ENCODE peak calls at places on chromosomes 5 and 9, in ten cellular contexts. One of them, this sample, is unnamed.

GRCh38 chr5:151469992-151470391 is 22.6 kb downstream of the SLC36A1 start:
- DNase-seq in foreskin fibroblast: no peak
- DNase-seq in GM23248: no peak
- DNase-seq in cortex of kidney: no peak
- DNase-seq in NCI-H1694: no peak
- DNase-seq in CD4-positive, alpha-beta T cell: no peak
- DNase-seq in heart left ventricle: no peak
- DNase-seq in astrocyte of the cerebellum: no peak
- DNase-seq in uterus: no peak
- DNase-seq in aorta: no peak
- DNase-seq in this sample: no peak

GRCh38 chr5:28403846-28404245 is 1365.5 kb upstream of the CDH9 start:
- DNase-seq in foreskin fibroblast: no peak
- DNase-seq in GM23248: no peak
- DNase-seq in cortex of kidney: no peak
- DNase-seq in NCI-H1694: no peak
- DNase-seq in CD4-positive, alpha-beta T cell: no peak
- DNase-seq in heart left ventricle: no peak
- DNase-seq in astrocyte of the cerebellum: peak; percentile 53
- DNase-seq in uterus: no peak
- DNase-seq in aorta: no peak
- DNase-seq in this sample: no peak

GRCh38 chr5:123285122-123286011 is 137.8 kb downstream of the CEP120 start:
- DNase-seq in foreskin fibroblast: peak; percentile 69
- DNase-seq in GM23248: peak; percentile 41
- DNase-seq in cortex of kidney: no peak
- DNase-seq in NCI-H1694: no peak
- DNase-seq in CD4-positive, alpha-beta T cell: no peak
- DNase-seq in heart left ventricle: no peak
- DNase-seq in astrocyte of the cerebellum: no peak
- DNase-seq in uterus: peak; percentile 43
- DNase-seq in aorta: peak; percentile 80
- DNase-seq in this sample: no peak

GRCh38 chr5:52453176-52453575 is 334.5 kb upstream of the ITGA1 start:
- DNase-seq in foreskin fibroblast: no peak
- DNase-seq in GM23248: no peak
- DNase-seq in cortex of kidney: no peak
- DNase-seq in NCI-H1694: no peak
- DNase-seq in CD4-positive, alpha-beta T cell: no peak
- DNase-seq in heart left ventricle: no peak
- DNase-seq in astrocyte of the cerebellum: no peak
- DNase-seq in uterus: no peak
- DNase-seq in aorta: no peak
- DNase-seq in this sample: no peak

GRCh38 chr9:1058826-1059225 is 8.7 kb downstream of the DMRT2 start:
- DNase-seq in foreskin fibroblast: peak; percentile 11
- DNase-seq in GM23248: peak; percentile 37
- DNase-seq in cortex of kidney: no peak
- DNase-seq in NCI-H1694: no peak
- DNase-seq in CD4-positive, alpha-beta T cell: no peak
- DNase-seq in heart left ventricle: no peak
- DNase-seq in astrocyte of the cerebellum: no peak
- DNase-seq in uterus: no peak
- DNase-seq in aorta: no peak
- DNase-seq in this sample: no peak

GRCh38 chr9:129225815-129226214 is 47.8 kb upstream of the IER5L start:
- DNase-seq in foreskin fibroblast: peak; percentile 49
- DNase-seq in GM23248: peak; percentile 48
- DNase-seq in cortex of kidney: no peak
- DNase-seq in NCI-H1694: no peak
- DNase-seq in CD4-positive, alpha-beta T cell: peak; percentile 43
- DNase-seq in heart left ventricle: peak; percentile 88
- DNase-seq in astrocyte of the cerebellum: peak; percentile 35
- DNase-seq in uterus: peak; percentile 81
- DNase-seq in aorta: no peak
- DNase-seq in this sample: no peak

GRCh38 chr5:54288568-54289217 is 21.7 kb downstream of the ARL15 start:
- DNase-seq in foreskin fibroblast: no peak
- DNase-seq in GM23248: no peak
- DNase-seq in cortex of kidney: no peak
- DNase-seq in NCI-H1694: no peak
- DNase-seq in CD4-positive, alpha-beta T cell: no peak
- DNase-seq in heart left ventricle: no peak
- DNase-seq in astrocyte of the cerebellum: no peak
- DNase-seq in uterus: no peak
- DNase-seq in aorta: no peak
- DNase-seq in this sample: no peak

GRCh38 chr9:5671711-5672353 is 42.9 kb downstream of the RIC1 start:
- DNase-seq in foreskin fibroblast: no peak
- DNase-seq in GM23248: no peak
- DNase-seq in cortex of kidney: no peak
- DNase-seq in NCI-H1694: no peak
- DNase-seq in CD4-positive, alpha-beta T cell: no peak
- DNase-seq in heart left ventricle: no peak
- DNase-seq in astrocyte of the cerebellum: peak; percentile 46
- DNase-seq in uterus: no peak
- DNase-seq in aorta: no peak
- DNase-seq in this sample: no peak

GRCh38 chr5:172648008-172648359 is 6.9 kb downstream of the NEURL1B start:
- DNase-seq in foreskin fibroblast: no peak
- DNase-seq in GM23248: no peak
- DNase-seq in cortex of kidney: no peak
- DNase-seq in NCI-H1694: no peak
- DNase-seq in CD4-positive, alpha-beta T cell: no peak
- DNase-seq in heart left ventricle: no peak
- DNase-seq in astrocyte of the cerebellum: no peak
- DNase-seq in uterus: no peak
- DNase-seq in aorta: peak; percentile 51
- DNase-seq in this sample: no peak

GRCh38 chr9:93205045-93205768 is 21.3 kb downstream of the WNK2 start:
- DNase-seq in foreskin fibroblast: no peak
- DNase-seq in GM23248: peak; percentile 35
- DNase-seq in cortex of kidney: no peak
- DNase-seq in NCI-H1694: no peak
- DNase-seq in CD4-positive, alpha-beta T cell: no peak
- DNase-seq in heart left ventricle: peak; percentile 89
- DNase-seq in astrocyte of the cerebellum: no peak
- DNase-seq in uterus: peak; percentile 62
- DNase-seq in aorta: peak; percentile 90
- DNase-seq in this sample: peak; percentile 46

GRCh38 chr9:124574534-124574933 is 67.3 kb upstream of the NR5A1 start:
- DNase-seq in foreskin fibroblast: peak; percentile 20
- DNase-seq in GM23248: peak; percentile 40
- DNase-seq in cortex of kidney: no peak
- DNase-seq in NCI-H1694: no peak
- DNase-seq in CD4-positive, alpha-beta T cell: no peak
- DNase-seq in heart left ventricle: no peak
- DNase-seq in astrocyte of the cerebellum: no peak
- DNase-seq in uterus: no peak
- DNase-seq in aorta: no peak
- DNase-seq in this sample: no peak

GRCh38 chr9:18990494-18990893 is 42.5 kb downstream of the SAXO1 start:
- DNase-seq in foreskin fibroblast: no peak
- DNase-seq in GM23248: no peak
- DNase-seq in cortex of kidney: no peak
- DNase-seq in NCI-H1694: no peak
- DNase-seq in CD4-positive, alpha-beta T cell: no peak
- DNase-seq in heart left ventricle: no peak
- DNase-seq in astrocyte of the cerebellum: no peak
- DNase-seq in uterus: no peak
- DNase-seq in aorta: no peak
- DNase-seq in this sample: no peak

GRCh38 chr5:153623906-153624765 is 133.7 kb downstream of the GRIA1 start:
- DNase-seq in foreskin fibroblast: peak; percentile 61
- DNase-seq in GM23248: peak; percentile 46
- DNase-seq in cortex of kidney: no peak
- DNase-seq in NCI-H1694: no peak
- DNase-seq in CD4-positive, alpha-beta T cell: no peak
- DNase-seq in heart left ventricle: no peak
- DNase-seq in astrocyte of the cerebellum: no peak
- DNase-seq in uterus: no peak
- DNase-seq in aorta: no peak
- DNase-seq in this sample: no peak

GRCh38 chr5:116573279-116573616 is 1.4 kb downstream of the SEMA6A start:
- DNase-seq in foreskin fibroblast: peak; percentile 38
- DNase-seq in GM23248: peak; percentile 20
- DNase-seq in cortex of kidney: no peak
- DNase-seq in NCI-H1694: no peak
- DNase-seq in CD4-positive, alpha-beta T cell: no peak
- DNase-seq in heart left ventricle: peak; percentile 40
- DNase-seq in astrocyte of the cerebellum: no peak
- DNase-seq in uterus: no peak
- DNase-seq in aorta: peak; percentile 78
- DNase-seq in this sample: no peak

GRCh38 chr9:90722116-90722515 is 79.5 kb upstream of the DIRAS2 start:
- DNase-seq in foreskin fibroblast: no peak
- DNase-seq in GM23248: no peak
- DNase-seq in cortex of kidney: no peak
- DNase-seq in NCI-H1694: no peak
- DNase-seq in CD4-positive, alpha-beta T cell: no peak
- DNase-seq in heart left ventricle: no peak
- DNase-seq in astrocyte of the cerebellum: no peak
- DNase-seq in uterus: no peak
- DNase-seq in aorta: no peak
- DNase-seq in this sample: no peak

GRCh38 chr5:174180639-174181038 is 135.1 kb downstream of the NSG2 start:
- DNase-seq in foreskin fibroblast: no peak
- DNase-seq in GM23248: no peak
- DNase-seq in cortex of kidney: no peak
- DNase-seq in NCI-H1694: no peak
- DNase-seq in CD4-positive, alpha-beta T cell: no peak
- DNase-seq in heart left ventricle: no peak
- DNase-seq in astrocyte of the cerebellum: no peak
- DNase-seq in uterus: no peak
- DNase-seq in aorta: no peak
- DNase-seq in this sample: no peak

GRCh38 chr9:90141723-90142122 is 500.9 kb downstream of the DIRAS2 start:
- DNase-seq in foreskin fibroblast: peak; percentile 21
- DNase-seq in GM23248: peak; percentile 50
- DNase-seq in cortex of kidney: no peak
- DNase-seq in NCI-H1694: peak; percentile 17
- DNase-seq in CD4-positive, alpha-beta T cell: no peak
- DNase-seq in heart left ventricle: no peak
- DNase-seq in astrocyte of the cerebellum: peak; percentile 12
- DNase-seq in uterus: no peak
- DNase-seq in aorta: no peak
- DNase-seq in this sample: peak; percentile 25

GRCh38 chr5:77486344-77486962 is 5.7 kb downstream of the WDR41 start:
- DNase-seq in foreskin fibroblast: no peak
- DNase-seq in GM23248: no peak
- DNase-seq in cortex of kidney: no peak
- DNase-seq in NCI-H1694: no peak
- DNase-seq in CD4-positive, alpha-beta T cell: no peak
- DNase-seq in heart left ventricle: no peak
- DNase-seq in astrocyte of the cerebellum: no peak
- DNase-seq in uterus: no peak
- DNase-seq in aorta: no peak
- DNase-seq in this sample: no peak

GRCh38 chr9:87386490-87386889 is 111.2 kb upstream of the DAPK1 start:
- DNase-seq in foreskin fibroblast: no peak
- DNase-seq in GM23248: no peak
- DNase-seq in cortex of kidney: no peak
- DNase-seq in NCI-H1694: no peak
- DNase-seq in CD4-positive, alpha-beta T cell: no peak
- DNase-seq in heart left ventricle: no peak
- DNase-seq in astrocyte of the cerebellum: no peak
- DNase-seq in uterus: no peak
- DNase-seq in aorta: no peak
- DNase-seq in this sample: no peak

GRCh38 chr5:58794875-58795274 is 212.0 kb downstream of the RAB3C start:
- DNase-seq in foreskin fibroblast: no peak
- DNase-seq in GM23248: no peak
- DNase-seq in cortex of kidney: no peak
- DNase-seq in NCI-H1694: no peak
- DNase-seq in CD4-positive, alpha-beta T cell: no peak
- DNase-seq in heart left ventricle: no peak
- DNase-seq in astrocyte of the cerebellum: no peak
- DNase-seq in uterus: no peak
- DNase-seq in aorta: no peak
- DNase-seq in this sample: no peak

GRCh38 chr9:93592389-93593021 is 16.1 kb downstream of the PHF2 start:
- DNase-seq in foreskin fibroblast: peak; percentile 33
- DNase-seq in GM23248: peak; percentile 31
- DNase-seq in cortex of kidney: no peak
- DNase-seq in NCI-H1694: no peak
- DNase-seq in CD4-positive, alpha-beta T cell: no peak
- DNase-seq in heart left ventricle: no peak
- DNase-seq in astrocyte of the cerebellum: no peak
- DNase-seq in uterus: no peak
- DNase-seq in aorta: peak; percentile 37
- DNase-seq in this sample: peak; percentile 48

GRCh38 chr5:176700239-176700847 is 53.1 kb downstream of the TSPAN17 start:
- DNase-seq in foreskin fibroblast: no peak
- DNase-seq in GM23248: no peak
- DNase-seq in cortex of kidney: no peak
- DNase-seq in NCI-H1694: peak; percentile 58
- DNase-seq in CD4-positive, alpha-beta T cell: no peak
- DNase-seq in heart left ventricle: no peak
- DNase-seq in astrocyte of the cerebellum: no peak
- DNase-seq in uterus: no peak
- DNase-seq in aorta: no peak
- DNase-seq in this sample: no peak

GRCh38 chr9:76415731-76416130 is 21.5 kb upstream of the RFK start:
- DNase-seq in foreskin fibroblast: peak; percentile 66
- DNase-seq in GM23248: no peak
- DNase-seq in cortex of kidney: no peak
- DNase-seq in NCI-H1694: no peak
- DNase-seq in CD4-positive, alpha-beta T cell: no peak
- DNase-seq in heart left ventricle: no peak
- DNase-seq in astrocyte of the cerebellum: peak; percentile 89
- DNase-seq in uterus: no peak
- DNase-seq in aorta: no peak
- DNase-seq in this sample: no peak

GRCh38 chr5:68962632-68963484 is 131.0 kb upstream of the SLC30A5 start:
- DNase-seq in foreskin fibroblast: peak; percentile 84
- DNase-seq in GM23248: peak; percentile 79
- DNase-seq in cortex of kidney: no peak
- DNase-seq in NCI-H1694: peak; percentile 16
- DNase-seq in CD4-positive, alpha-beta T cell: no peak
- DNase-seq in heart left ventricle: peak; percentile 60
- DNase-seq in astrocyte of the cerebellum: peak; percentile 27
- DNase-seq in uterus: peak; percentile 86
- DNase-seq in aorta: peak; percentile 80
- DNase-seq in this sample: peak; percentile 75

GRCh38 chr5:141172381-141173204 is at the start of gene PCDHB7:
- DNase-seq in foreskin fibroblast: peak; percentile 15
- DNase-seq in GM23248: peak; percentile 67
- DNase-seq in cortex of kidney: no peak
- DNase-seq in NCI-H1694: no peak
- DNase-seq in CD4-positive, alpha-beta T cell: no peak
- DNase-seq in heart left ventricle: no peak
- DNase-seq in astrocyte of the cerebellum: no peak
- DNase-seq in uterus: no peak
- DNase-seq in aorta: no peak
- DNase-seq in this sample: peak; percentile 25

GRCh38 chr5:72845889-72846288 is 29.4 kb downstream of the TNPO1 start:
- DNase-seq in foreskin fibroblast: peak; percentile 62
- DNase-seq in GM23248: peak; percentile 55
- DNase-seq in cortex of kidney: no peak
- DNase-seq in NCI-H1694: no peak
- DNase-seq in CD4-positive, alpha-beta T cell: no peak
- DNase-seq in heart left ventricle: no peak
- DNase-seq in astrocyte of the cerebellum: no peak
- DNase-seq in uterus: no peak
- DNase-seq in aorta: no peak
- DNase-seq in this sample: no peak

GRCh38 chr9:128892223-128892892 is 10.4 kb downstream of the LRRC8A start:
- DNase-seq in foreskin fibroblast: peak; percentile 99
- DNase-seq in GM23248: peak; percentile 94
- DNase-seq in cortex of kidney: no peak
- DNase-seq in NCI-H1694: no peak
- DNase-seq in CD4-positive, alpha-beta T cell: no peak
- DNase-seq in heart left ventricle: peak; percentile 93
- DNase-seq in astrocyte of the cerebellum: no peak
- DNase-seq in uterus: peak; percentile 96
- DNase-seq in aorta: peak; percentile 97
- DNase-seq in this sample: peak; percentile 28

GRCh38 chr5:78003914-78004313 is 227.8 kb upstream of the TBCA start:
- DNase-seq in foreskin fibroblast: no peak
- DNase-seq in GM23248: no peak
- DNase-seq in cortex of kidney: no peak
- DNase-seq in NCI-H1694: no peak
- DNase-seq in CD4-positive, alpha-beta T cell: no peak
- DNase-seq in heart left ventricle: no peak
- DNase-seq in astrocyte of the cerebellum: no peak
- DNase-seq in uterus: no peak
- DNase-seq in aorta: no peak
- DNase-seq in this sample: no peak